ENCODE peak calls at places on chromosomes 6 and 20, in seven cellular contexts. E is WTC11, G is bronchial epithelial cell, F is AG10803, U is astrocyte, T is neural progenitor cell, Q is fibroblast of pulmonary artery. H is an unnamed sample.

GRCh38 chr6:35737413-35738211 is 780 bp downstream of the ARMC12 start:
- DNase-seq in E (no peak), G (peak; percentile 77), F (peak; percentile 87), U (peak; percentile 63), T (no peak), Q (peak; percentile 93), H (no peak)

GRCh38 chr6:35754452-35755321 is 17.9 kb downstream of the ARMC12 start:
- DNase-seq in E (no peak), G (peak; percentile 30), F (peak; percentile 13), U (no peak), T (no peak), Q (no peak), H (no peak)

GRCh38 chr6:81909981-81910910 is 157.8 kb upstream of the TENT5A start:
- DNase-seq in E (no peak), G (no peak), F (peak; percentile 31), U (peak; percentile 56), T (no peak), Q (no peak), H (no peak)

GRCh38 chr20:4813839-4814695 is 92.4 kb downstream of the PRND start:
- DNase-seq in E (no peak), G (peak; percentile 6), F (no peak), U (no peak), T (no peak), Q (peak; percentile 31), H (no peak)

GRCh38 chr6:12992770-12993169 is 276.2 kb downstream of the PHACTR1 start:
- DNase-seq in E (peak; percentile 25), G (no peak), F (no peak), U (no peak), T (no peak), Q (no peak), H (no peak)

GRCh38 chr6:16136086-16136485 is 7.2 kb downstream of the MYLIP start:
- DNase-seq in E (no peak), G (no peak), F (no peak), U (no peak), T (no peak), Q (no peak), H (no peak)

GRCh38 chr6:170269873-170270541 is 20.9 kb downstream of the DLL1 start:
- DNase-seq in E (no peak), G (no peak), F (peak; percentile 42), U (no peak), T (peak; percentile 52), Q (no peak), H (no peak)

GRCh38 chr6:37298958-37299357 is 41.0 kb upstream of the TMEM217 start:
- DNase-seq in E (no peak), G (no peak), F (no peak), U (no peak), T (no peak), Q (no peak), H (no peak)

GRCh38 chr6:36829919-36830544 is 9.2 kb downstream of the CPNE5 start:
- DNase-seq in E (no peak), G (no peak), F (peak; percentile 28), U (peak; percentile 51), T (no peak), Q (peak; percentile 73), H (no peak)

GRCh38 chr20:33007376-33008335 is at the start of gene BPIFB2:
- DNase-seq in E (no peak), G (no peak), F (no peak), U (no peak), T (no peak), Q (no peak), H (no peak)

GRCh38 chr20:33130553-33130952 is 37.4 kb upstream of the BPIFA2 start:
- DNase-seq in E (no peak), G (peak; percentile 97), F (peak; percentile 100), U (peak; percentile 57), T (no peak), Q (no peak), H (no peak)

GRCh38 chr6:148593130-148593812 is 153.6 kb upstream of the UST start:
- DNase-seq in E (no peak), G (no peak), F (peak; percentile 67), U (peak; percentile 37), T (no peak), Q (no peak), H (no peak)

GRCh38 chr20:1809611-1810510 is 85.3 kb upstream of the SIRPA start:
- DNase-seq in E (no peak), G (peak; percentile 91), F (peak; percentile 74), U (peak; percentile 77), T (no peak), Q (peak; percentile 46), H (no peak)

GRCh38 chr20:46708172-46708860 is 1.1 kb upstream of the SLC2A10 start:
- DNase-seq in E (peak; percentile 81), G (peak; percentile 58), F (no peak), U (no peak), T (peak; percentile 43), Q (no peak), H (no peak)

GRCh38 chr6:170276369-170277057 is 14.4 kb downstream of the DLL1 start:
- DNase-seq in E (no peak), G (no peak), F (no peak), U (no peak), T (no peak), Q (peak; percentile 71), H (no peak)

GRCh38 chr6:28525496-28526039 is at the start of gene GPX5:
- DNase-seq in E (no peak), G (no peak), F (no peak), U (no peak), T (no peak), Q (no peak), H (no peak)

GRCh38 chr20:45470262-45470931 is 844 bp downstream of the WFDC2 start:
- DNase-seq in E (peak; percentile 69), G (no peak), F (no peak), U (no peak), T (peak; percentile 65), Q (peak; percentile 16), H (peak; percentile 72)

GRCh38 chr6:140078552-140079126 is 704.2 kb upstream of the CITED2 start:
- DNase-seq in E (no peak), G (no peak), F (peak; percentile 99), U (peak; percentile 97), T (no peak), Q (peak; percentile 96), H (no peak)

GRCh38 chr6:56795852-56796532 is 153.3 kb upstream of the DST start:
- DNase-seq in E (no peak), G (peak; percentile 59), F (peak; percentile 51), U (peak; percentile 75), T (no peak), Q (no peak), H (no peak)

GRCh38 chr6:24140572-24140971 is 14.6 kb downstream of the NRSN1 start:
- DNase-seq in E (no peak), G (no peak), F (no peak), U (no peak), T (no peak), Q (no peak), H (no peak)

GRCh38 chr6:10556496-10557391 is 35.6 kb downstream of the GCNT2 start:
- DNase-seq in E (no peak), G (no peak), F (no peak), U (no peak), T (no peak), Q (no peak), H (no peak)

GRCh38 chr6:28643017-28643740 is 117.5 kb downstream of the GPX5 start:
- DNase-seq in E (peak; percentile 78), G (peak; percentile 69), F (peak; percentile 67), U (peak; percentile 71), T (peak; percentile 62), Q (peak; percentile 68), H (peak; percentile 57)

GRCh38 chr20:50292324-50293243 is 102.0 kb downstream of the CEBPB start:
- DNase-seq in E (peak; percentile 30), G (peak; percentile 70), F (peak; percentile 97), U (peak; percentile 95), T (no peak), Q (peak; percentile 97), H (peak; percentile 32)

GRCh38 chr6:113858605-113859348 is 1.6 kb downstream of the MARCKS start:
- DNase-seq in E (peak; percentile 90), G (peak; percentile 83), F (peak; percentile 90), U (peak; percentile 84), T (peak; percentile 96), Q (peak; percentile 92), H (peak; percentile 95)

GRCh38 chr6:11711644-11711993 is 67.0 kb downstream of the ADTRP start:
- DNase-seq in E (no peak), G (peak; percentile 45), F (peak; percentile 47), U (no peak), T (no peak), Q (no peak), H (no peak)

GRCh38 chr6:108758884-108759283 is 89.3 kb upstream of the ARMC2 start:
- DNase-seq in E (no peak), G (no peak), F (no peak), U (no peak), T (no peak), Q (no peak), H (no peak)

GRCh38 chr6:110491644-110492317 is 15.4 kb upstream of the SLC22A16 start:
- DNase-seq in E (no peak), G (peak; percentile 88), F (no peak), U (peak; percentile 56), T (no peak), Q (peak; percentile 70), H (no peak)

GRCh38 chr6:6825153-6825847 is 236.8 kb downstream of the LY86 start:
- DNase-seq in E (no peak), G (peak; percentile 74), F (no peak), U (no peak), T (no peak), Q (no peak), H (no peak)

GRCh38 chr6:152952866-152953509 is 29.9 kb downstream of the FBXO5 start:
- DNase-seq in E (no peak), G (peak; percentile 55), F (peak; percentile 56), U (peak; percentile 32), T (peak; percentile 37), Q (peak; percentile 68), H (no peak)
- TF ChIP-seq CTCF in E (no peak), G (peak; percentile 41), F (peak; percentile 82), U (peak; percentile 69), T (peak; percentile 75), Q (peak; percentile 67), H (peak; percentile 48)

GRCh38 chr20:17671565-17671964 is 10.5 kb downstream of the RRBP1 start:
- DNase-seq in E (no peak), G (no peak), F (no peak), U (no peak), T (no peak), Q (no peak), H (no peak)
- TF ChIP-seq CTCF in E (no peak), G (no peak), F (no peak), U (no peak), T (no peak), Q (no peak), H (no peak)

DNA sequence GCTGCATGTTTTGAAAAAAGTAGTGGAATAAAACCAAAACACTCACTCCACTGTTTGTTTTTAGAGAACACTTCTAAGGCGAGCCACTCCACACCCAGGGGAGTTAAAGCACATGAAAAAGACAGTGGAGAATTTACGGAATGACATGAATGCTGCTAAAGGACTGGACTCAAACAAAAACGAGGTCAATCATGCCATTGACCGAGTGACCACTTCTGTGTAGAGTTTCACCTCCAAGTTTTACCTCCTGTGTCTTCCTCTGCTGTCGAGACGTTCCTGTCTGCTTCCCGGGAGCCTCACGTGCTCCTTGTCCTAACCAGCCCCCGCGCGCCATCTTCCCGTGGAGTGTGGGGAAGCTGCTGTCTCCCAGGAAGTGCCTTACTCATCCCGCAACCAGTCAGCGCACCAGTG is 127.8 kb downstream of the LRRC1 start:
- DNase-seq in E (no peak), G (no peak), F (peak; percentile 13), U (peak; percentile 15), T (peak; percentile 5), Q (no peak), H (no peak)
- TF ChIP-seq CTCF in E (no peak), G (no peak), F (no peak), U (no peak), T (no peak), Q (no peak), H (no peak)

GRCh38 chr20:15699431-15700146 is 873.7 kb downstream of the KIF16B start:
- DNase-seq in E (peak; percentile 62), G (no peak), F (no peak), U (no peak), T (no peak), Q (no peak), H (no peak)
- TF ChIP-seq CTCF in E (peak; percentile 58), G (no peak), F (no peak), U (no peak), T (peak; percentile 32), Q (no peak), H (no peak)

H was measured in nephron progenitor cell.